ENCODE peak calls at places on chromosome 6, in seven cellular contexts. E is effector memory CD4-positive, alpha-beta T cell; P is GM04503; X is ACHN; M is stimulated activated CD4-positive, alpha-beta T cell treated with anti-CD3 and anti-CD28 coated beads, Interleukin-15, amount 100 ng/mL, for 1 hour; V is fibroblast of lung; C is M059J. T is an unnamed sample.

GRCh38 chr6:52283111-52283510 is 1.4 kb downstream of the MCM3 start:
- DNase-seq in E (no peak), P (no peak), X (no peak), M (no peak), V (no peak), C (no peak), T (no peak)

GRCh38 chr6:73006161-73006560 is 219.1 kb downstream of the KHDC1L start:
- DNase-seq in E (no peak), P (no peak), X (no peak), M (no peak), V (no peak), C (peak), T (no peak)

GRCh38 chr6:142301421-142302391 is at the start of gene ADGRG6:
- DNase-seq in E (no peak), P (no peak), X (peak), M (no peak), V (peak), C (peak), T (no peak)

GRCh38 chr6:166780284-166780683 is 153.2 kb upstream of the RPS6KA2 start:
- DNase-seq in E (no peak), P (no peak), X (no peak), M (no peak), V (no peak), C (no peak), T (no peak)

GRCh38 chr6:148044261-148044731 is 298.3 kb upstream of the SASH1 start:
- DNase-seq in E (no peak), P (no peak), X (no peak), M (no peak), V (peak), C (peak), T (no peak)

GRCh38 chr6:129671442-129672344 is 38.3 kb downstream of the ARHGAP18 start:
- DNase-seq in E (peak), P (no peak), X (peak), M (peak), V (no peak), C (peak), T (peak)

GRCh38 chr6:89116702-89117101 is 1.2 kb downstream of the SRSF12 start:
- DNase-seq in E (no peak), P (no peak), X (no peak), M (no peak), V (no peak), C (no peak), T (no peak)

GRCh38 chr6:8315154-8315553 is 120.2 kb downstream of the SLC35B3 start:
- DNase-seq in E (no peak), P (no peak), X (no peak), M (no peak), V (no peak), C (no peak), T (no peak)

GRCh38 chr6:45903959-45904358 is 111.7 kb downstream of the CLIC5 start:
- DNase-seq in E (no peak), P (no peak), X (no peak), M (no peak), V (no peak), C (no peak), T (no peak)

GRCh38 chr6:70651326-70651905 is 16.3 kb upstream of the SMAP1 start:
- DNase-seq in E (peak), P (no peak), X (no peak), M (peak), V (no peak), C (peak), T (no peak)